ENCODE peak calls at places on chromosomes 12 and 14, in ten cellular contexts. Q is head of caudate nucleus; D is CD8-positive, alpha-beta T cell; K is fibroblast of the aortic adventitia; F is GM13976; P is ureter; T is ELR; E is left lung; N is hippocampal formation; R is GM23338. V is an unnamed sample.

GRCh38 chr12:30514666-30515065 is 181.0 kb downstream of the IPO8 start:
- DNase-seq in T (no peak), N (no peak), D (no peak), Q (no peak), E (no peak), P (no peak), F (no peak), K (no peak), R (no peak), V (no peak)

GRCh38 chr12:63420206-63420644 is 248.1 kb downstream of the DPY19L2 start:
- DNase-seq in F (peak; percentile 39), T (peak; percentile 81), P (no peak), N (no peak), R (peak; percentile 97), E (no peak), D (no peak), Q (no peak), K (peak; percentile 66), V (no peak)

GRCh38 chr12:5648692-5649338 is 216.9 kb downstream of the NTF3 start:
- DNase-seq in T (peak; percentile 49), N (peak; percentile 48), R (peak; percentile 87), K (no peak), F (no peak), D (no peak), Q (no peak), E (no peak), P (no peak), V (no peak)

GRCh38 chr12:55760663-55761062 is 17.7 kb downstream of the GDF11 start:
- DNase-seq in Q (no peak), P (no peak), K (no peak), D (no peak), N (no peak), T (no peak), R (no peak), E (no peak), F (no peak), V (no peak)

GRCh38 chr12:1644523-1645438 is 15.8 kb downstream of the WNT5B start:
- DNase-seq in F (no peak), R (no peak), D (no peak), E (peak; percentile 65), T (no peak), K (peak; percentile 79), Q (peak; percentile 88), P (peak; percentile 68), N (peak; percentile 89), V (no peak)

GRCh38 chr14:53943751-53944083 is 12.9 kb downstream of the BMP4 start:
- DNase-seq in N (no peak), T (no peak), D (no peak), R (no peak), E (no peak), Q (no peak), K (no peak), P (no peak), F (peak; percentile 25), V (no peak)

GRCh38 chr12:83573676-83574075 is 887.0 kb downstream of the TMTC2 start:
- DNase-seq in P (no peak), Q (no peak), F (no peak), N (no peak), E (no peak), T (peak; percentile 1), R (no peak), K (no peak), D (no peak), V (no peak)

GRCh38 chr14:26863736-26864135 is 265.9 kb upstream of the NOVA1 start:
- DNase-seq in R (no peak), E (no peak), P (no peak), T (peak; percentile 57), K (peak; percentile 48), F (no peak), Q (no peak), N (no peak), D (no peak), V (no peak)

GRCh38 chr14:21671371-21671770 is 2.2 kb downstream of the OR4E1 start:
- DNase-seq in Q (no peak), R (no peak), E (no peak), F (no peak), N (no peak), D (no peak), T (no peak), P (no peak), K (no peak), V (no peak)

GRCh38 chr14:100022772-100023451 is 42.3 kb upstream of the EVL start:
- DNase-seq in T (no peak), P (no peak), F (no peak), R (no peak), D (no peak), E (no peak), K (peak; percentile 83), N (no peak), Q (no peak), V (no peak)

GRCh38 chr14:65258391-65258790 is 154.1 kb upstream of the FUT8 start:
- DNase-seq in K (peak; percentile 97), P (no peak), R (no peak), N (no peak), D (no peak), T (peak; percentile 89), E (no peak), F (no peak), Q (no peak), V (no peak)

GRCh38 chr12:81811066-81811777 is 52.1 kb upstream of the PPFIA2 start:
- DNase-seq in Q (no peak), F (no peak), E (no peak), N (no peak), K (peak; percentile 64), D (no peak), R (peak; percentile 47), T (no peak), P (no peak), V (no peak)

GRCh38 chr12:76006028-76006916 is 25.3 kb downstream of the PHLDA1 start:
- DNase-seq in F (no peak), Q (no peak), D (no peak), N (no peak), R (no peak), E (no peak), P (no peak), T (no peak), K (no peak), V (no peak)

GRCh38 chr14:87186745-87187144 is 806.2 kb downstream of the GALC start:
- DNase-seq in Q (no peak), K (no peak), F (no peak), N (no peak), E (no peak), P (no peak), T (no peak), R (peak; percentile 86), D (no peak), V (no peak)

GRCh38 chr12:59699408-59700144 is 103.7 kb downstream of the SLC16A7 start:
- DNase-seq in P (no peak), F (no peak), D (no peak), K (peak; percentile 89), R (no peak), T (peak; percentile 64), N (no peak), E (no peak), Q (no peak), V (no peak)

GRCh38 chr14:56491299-56492285 is 88.0 kb upstream of the TMEM260 start:
- DNase-seq in F (no peak), N (peak; percentile 36), D (peak; percentile 16), E (no peak), P (no peak), R (peak; percentile 97), Q (no peak), K (peak; percentile 57), T (peak; percentile 67), V (peak; percentile 70)

GRCh38 chr12:88946377-88946997 is 366.2 kb upstream of the KITLG start:
- DNase-seq in Q (no peak), E (peak; percentile 36), R (no peak), P (no peak), F (no peak), T (peak; percentile 78), N (no peak), D (no peak), K (peak; percentile 90), V (no peak)

GRCh38 chr14:103031566-103031911 is 25.8 kb downstream of the CDC42BPB start:
- DNase-seq in E (no peak), Q (no peak), N (no peak), P (no peak), T (no peak), D (no peak), K (no peak), F (no peak), R (no peak), V (no peak)

GRCh38 chr12:46492471-46493351 is 120.1 kb upstream of the SLC38A2 start:
- DNase-seq in P (no peak), Q (no peak), R (no peak), T (peak; percentile 94), N (no peak), K (peak; percentile 79), E (no peak), F (no peak), D (no peak), V (no peak)

GRCh38 chr12:63151898-63152700 is 1.1 kb upstream of the AVPR1A start:
- DNase-seq in D (no peak), T (peak; percentile 58), N (peak; percentile 42), F (peak; percentile 56), P (peak; percentile 51), R (peak; percentile 89), E (no peak), K (peak; percentile 35), Q (peak; percentile 29), V (no peak)

GRCh38 chr14:52716160-52716559 is 9.2 kb downstream of the PSMC6 start:
- DNase-seq in P (no peak), R (no peak), K (no peak), F (no peak), Q (no peak), D (no peak), E (no peak), T (no peak), N (no peak), V (no peak)

GRCh38 chr12:6767592-6768384 is 1.6 kb downstream of the PTMS start:
- DNase-seq in R (peak; percentile 15), F (no peak), E (no peak), T (peak; percentile 47), Q (peak; percentile 78), N (no peak), P (no peak), D (no peak), K (no peak), V (no peak)

GRCh38 chr14:23487216-23487615 is 17.7 kb downstream of the NGDN start:
- DNase-seq in Q (peak; percentile 14), K (no peak), N (peak; percentile 28), F (no peak), D (no peak), E (no peak), T (no peak), R (no peak), P (no peak), V (no peak)

GRCh38 chr14:35419429-35419841 is 14.9 kb upstream of the NFKBIA start:
- DNase-seq in Q (no peak), E (no peak), R (no peak), K (no peak), N (no peak), F (no peak), P (no peak), T (peak; percentile 92), D (no peak), V (no peak)

GRCh38 chr12:31872831-31873604 is 86.2 kb upstream of the RESF1 start:
- DNase-seq in E (no peak), P (no peak), R (no peak), D (no peak), N (no peak), F (no peak), T (no peak), Q (no peak), K (no peak), V (no peak)

GRCh38 chr12:27844427-27845090 is 64.5 kb upstream of the MANSC4 start:
- DNase-seq in F (no peak), D (no peak), T (no peak), E (no peak), N (no peak), Q (no peak), R (no peak), P (no peak), K (peak; percentile 57), V (no peak)

V was measured in esophagus muscularis mucosa.